ENCODE peak calls at places on chromosomes 13 and 19, in seven cellular contexts. F is SK-N-SH, Q is H1, L is HepG2, S is HCT116, A is GM12878, O is K562. N is an unnamed sample.

GRCh38 chr13:85816413-85816812 is 17.2 kb upstream of the SLITRK6 start:
- DNase-seq in F (no peak), Q (no peak), L (no peak), S (no peak), A (no peak), O (no peak), N (peak)

GRCh38 chr19:35313614-35314013 is 15.4 kb upstream of the CD22 start:
- DNase-seq in F (no peak), Q (no peak), L (no peak), S (no peak), A (no peak), O (peak), N (no peak)

GRCh38 chr19:1619094-1619439 is 13.8 kb upstream of the UQCR11 start:
- DNase-seq in F (peak), Q (no peak), L (no peak), S (no peak), A (no peak), O (no peak), N (no peak)

GRCh38 chr19:56076413-56076998 is 44.6 kb downstream of the ZNF787 start:
- DNase-seq in F (peak), Q (no peak), L (peak), S (peak), A (no peak), O (peak), N (peak)

GRCh38 chr13:20431080-20431479 is 94.6 kb downstream of the CRYL1 start:
- DNase-seq in F (no peak), Q (no peak), L (no peak), S (no peak), A (no peak), O (no peak), N (no peak)

GRCh38 chr13:113545455-113545930 is 39.1 kb upstream of the TFDP1 start:
- DNase-seq in F (peak), Q (no peak), L (no peak), S (no peak), A (no peak), O (no peak), N (no peak)

GRCh38 chr13:81917829-81918228 is 1576.9 kb upstream of the SPRY2 start:
- DNase-seq in F (no peak), Q (no peak), L (no peak), S (no peak), A (no peak), O (no peak), N (peak)

GRCh38 chr13:31051999-31052398 is 109.7 kb downstream of the HSPH1 start:
- DNase-seq in F (no peak), Q (no peak), L (no peak), S (peak), A (no peak), O (no peak), N (no peak)

GRCh38 chr13:78137404-78138142 is 218.9 kb upstream of the EDNRB start:
- DNase-seq in F (peak), Q (peak), L (peak), S (peak), A (peak), O (peak), N (peak)

GRCh38 chr19:38321646-38322323 is 2.1 kb downstream of the KCNK6 start:
- DNase-seq in F (no peak), Q (no peak), L (no peak), S (no peak), A (no peak), O (no peak), N (peak)

GRCh38 chr13:25420161-25420560 is 48.4 kb downstream of the ATP8A2 start:
- DNase-seq in F (no peak), Q (no peak), L (no peak), S (no peak), A (no peak), O (no peak), N (no peak)

DNA sequence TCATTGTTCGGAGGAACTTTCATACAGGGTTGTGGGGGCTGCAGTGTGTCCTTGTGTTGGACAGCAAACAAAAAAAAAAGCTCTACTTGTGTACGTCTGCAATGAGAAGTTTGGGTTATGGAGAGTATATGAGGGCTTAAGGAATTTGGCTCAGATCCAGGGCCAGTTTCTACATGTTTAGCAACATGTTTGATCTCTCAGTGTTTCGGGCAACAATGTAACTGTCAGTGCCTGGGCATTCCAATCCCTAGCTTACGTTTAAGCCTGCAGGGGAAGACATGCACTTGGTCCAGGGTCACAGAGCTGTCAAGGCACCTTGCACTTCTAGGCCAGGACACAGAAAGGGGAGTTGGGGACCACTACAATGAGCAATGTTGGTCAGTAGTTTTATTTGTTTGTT is 13.9 kb downstream of the ZNF543 start:
- DNase-seq in F (no peak), Q (no peak), L (peak), S (no peak), A (no peak), O (no peak), N (peak)
- TF ChIP-seq JUND in F (no peak), Q (no peak), L (no peak), S (no peak), A (no peak), O (no peak), N (no peak)

GRCh38 chr19:52520013-52520412 is 7.5 kb upstream of the ZNF808 start:
- DNase-seq in F (no peak), Q (no peak), L (no peak), S (no peak), A (no peak), O (no peak), N (no peak)

GRCh38 chr19:52518646-52519045 is 8.8 kb upstream of the ZNF808 start:
- DNase-seq in F (no peak), Q (no peak), L (no peak), S (no peak), A (no peak), O (no peak), N (no peak)

GRCh38 chr19:52516191-52516590 is 11.3 kb upstream of the ZNF808 start:
- DNase-seq in F (no peak), Q (no peak), L (no peak), S (no peak), A (no peak), O (no peak), N (no peak)
- TF ChIP-seq JUND in F (no peak), Q (no peak), L (no peak), S (no peak), A (no peak), O (no peak), N (no peak)

DNA sequence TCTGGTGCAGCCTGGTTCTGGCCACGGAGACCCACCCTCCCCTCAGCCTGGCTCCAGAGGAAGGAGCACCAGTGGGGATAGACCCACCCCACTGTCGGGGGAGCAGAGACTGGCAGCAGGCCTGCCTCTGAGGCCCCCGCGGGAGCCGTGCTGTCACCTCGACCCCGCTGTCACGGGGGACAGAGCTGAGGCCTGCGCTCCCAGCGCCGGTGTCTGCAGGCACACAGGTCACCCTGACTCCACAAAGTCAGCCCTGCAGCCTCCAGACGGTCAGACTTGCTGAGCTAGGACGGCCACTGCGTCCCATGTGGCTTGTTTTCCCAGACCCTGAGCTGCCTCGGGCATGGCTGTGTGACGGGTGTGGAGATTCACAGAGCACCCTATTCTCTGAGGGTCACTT is 32.3 kb downstream of the GNG7 start:
- DNase-seq in F (no peak), Q (no peak), L (no peak), S (no peak), A (no peak), O (no peak), N (no peak)
- TF ChIP-seq JUND in F (no peak), Q (no peak), L (no peak), S (no peak), A (no peak), O (no peak), N (no peak)

GRCh38 chr13:90362718-90363117 is 984.8 kb upstream of the MIR17HG start:
- DNase-seq in F (no peak), Q (no peak), L (no peak), S (no peak), A (no peak), O (no peak), N (no peak)

GRCh38 chr13:90360785-90361184 is 986.7 kb upstream of the MIR17HG start:
- DNase-seq in F (no peak), Q (no peak), L (no peak), S (no peak), A (no peak), O (no peak), N (no peak)

DNA sequence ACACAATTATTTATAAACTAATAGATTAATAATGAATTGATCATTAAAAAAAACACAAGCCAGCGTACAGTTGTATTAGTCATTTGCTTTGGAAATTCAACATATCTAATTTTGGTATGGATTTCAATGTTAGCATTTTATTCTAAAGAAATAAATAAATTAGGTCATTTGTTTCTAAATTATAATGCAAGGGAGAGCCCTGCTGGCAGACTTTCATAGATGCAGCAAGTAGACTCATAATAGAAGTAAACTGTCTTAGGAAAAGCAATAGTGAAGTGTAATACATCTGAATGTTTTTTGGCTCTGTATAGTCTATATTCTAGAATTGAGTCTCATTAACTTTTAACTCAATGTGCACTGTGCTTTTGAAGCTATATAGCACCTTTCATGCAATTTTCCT is 982.4 kb upstream of the MIR17HG start:
- DNase-seq in F (no peak), Q (no peak), L (no peak), S (no peak), A (no peak), O (no peak), N (peak)
- TF ChIP-seq JUND in F (no peak), Q (no peak), L (no peak), S (no peak), A (no peak), O (no peak), N (no peak)

GRCh38 chr13:40350283-40350992 is 316.0 kb downstream of the FOXO1 start:
- DNase-seq in F (no peak), Q (no peak), L (no peak), S (no peak), A (no peak), O (no peak), N (no peak)
- TF ChIP-seq JUND in F (no peak), Q (no peak), L (no peak), S (no peak), A (no peak), O (no peak), N (no peak)

GRCh38 chr19:4093643-4094175 is 27.0 kb upstream of the ZBTB7A start:
- DNase-seq in F (no peak), Q (no peak), L (no peak), S (no peak), A (no peak), O (no peak), N (no peak)

GRCh38 chr19:4096049-4096892 is 27.7 kb downstream of the MAP2K2 start:
- DNase-seq in F (no peak), Q (no peak), L (no peak), S (no peak), A (no peak), O (no peak), N (no peak)

GRCh38 chr19:4094761-4095487 is 28.2 kb upstream of the ZBTB7A start:
- DNase-seq in F (no peak), Q (no peak), L (no peak), S (no peak), A (no peak), O (no peak), N (no peak)

GRCh38 chr19:4095488-4095844 is 28.5 kb downstream of the MAP2K2 start:
- DNase-seq in F (no peak), Q (no peak), L (no peak), S (no peak), A (no peak), O (no peak), N (no peak)

DNA sequence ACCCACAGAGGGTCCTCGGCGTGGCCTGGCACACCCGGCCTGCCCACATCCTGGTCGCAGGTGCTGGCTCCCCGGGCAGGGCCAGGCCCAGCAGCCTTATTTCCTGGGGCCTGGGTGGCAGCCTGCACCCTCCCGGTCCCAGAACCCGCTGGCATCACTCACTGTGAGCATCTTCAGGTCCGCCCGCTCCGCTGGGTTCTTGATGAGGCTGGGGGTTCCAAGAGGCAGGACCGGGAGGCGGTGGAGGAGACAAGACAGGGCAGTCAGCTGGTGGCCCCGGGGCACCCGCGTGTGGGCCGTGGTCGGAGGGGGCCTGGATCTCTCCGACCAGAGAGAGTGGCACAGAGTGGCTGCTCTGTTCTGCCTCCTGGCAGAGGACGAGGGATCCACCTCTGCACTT is 27.6 kb upstream of the ZBTB7A start:
- DNase-seq in F (no peak), Q (no peak), L (no peak), S (no peak), A (no peak), O (no peak), N (no peak)
- TF ChIP-seq JUND in F (no peak), Q (no peak), L (no peak), S (no peak), A (no peak), O (no peak), N (no peak)